ENCODE peak calls at places on chromosomes 6 and 20, in ten cellular contexts. H is Peyer's patch, K is astrocyte of the cerebellum, O is keratinocyte, P is right lobe of liver, L is IMR-90, Y is upper lobe of left lung, Z is PC-3, I is stomach, X is left ventricle myocardium inferior. V is an unnamed sample.

GRCh38 chr6:136424450-136424849 is 125.8 kb downstream of the MAP7 start:
- DNase-seq in H (no peak), O (no peak), L (no peak), X (no peak), P (no peak), I (no peak), K (no peak), Y (no peak), Z (no peak), V (no peak)

GRCh38 chr6:39753745-39754084 is 28.5 kb upstream of the KIF6 start:
- DNase-seq in I (no peak), K (no peak), H (no peak), Z (no peak), Y (no peak), X (no peak), O (no peak), P (no peak), L (no peak), V (no peak)

GRCh38 chr6:138406443-138406842 is 2.4 kb downstream of the HEBP2 start:
- DNase-seq in P (no peak), I (no peak), L (no peak), H (no peak), Y (no peak), X (no peak), K (no peak), O (no peak), Z (peak), V (no peak)

GRCh38 chr6:44122821-44123220 is 4.4 kb downstream of the MRPL14 start:
- DNase-seq in K (no peak), Z (no peak), O (no peak), I (no peak), H (no peak), Y (no peak), X (no peak), P (no peak), L (no peak), V (no peak)

GRCh38 chr6:26125015-26125690 is 37.9 kb downstream of the HFE start:
- DNase-seq in I (peak), Y (no peak), K (no peak), O (no peak), H (peak), X (no peak), Z (peak), P (no peak), L (no peak), V (no peak)

GRCh38 chr6:31079656-31080261 is 32.6 kb downstream of the C6orf15 start:
- DNase-seq in K (peak), X (peak), H (peak), Y (peak), P (peak), Z (peak), I (peak), O (no peak), L (peak), V (no peak)

GRCh38 chr6:3372184-3372846 is 84.5 kb downstream of the SLC22A23 start:
- DNase-seq in Y (no peak), I (no peak), K (no peak), O (no peak), P (no peak), H (no peak), L (no peak), X (no peak), Z (no peak), V (no peak)

GRCh38 chr6:17831135-17831534 is 124.4 kb upstream of the NUP153 start:
- DNase-seq in Z (peak), K (peak), L (peak), O (no peak), I (no peak), P (no peak), X (no peak), Y (no peak), H (no peak), V (no peak)

GRCh38 chr20:58389324-58389967 is 417 bp downstream of the VAPB start:
- DNase-seq in Z (peak), P (peak), L (peak), Y (peak), K (no peak), I (peak), O (no peak), X (peak), H (no peak), V (no peak)

GRCh38 chr6:43639984-43640800 is 4.6 kb downstream of the MAD2L1BP start:
- DNase-seq in I (no peak), O (no peak), H (no peak), L (no peak), X (no peak), Z (no peak), P (no peak), Y (no peak), K (no peak), V (no peak)

GRCh38 chr6:158653577-158654354 is 3.9 kb downstream of the SYTL3 start:
- DNase-seq in H (no peak), L (peak), X (no peak), Z (no peak), Y (peak), P (no peak), K (peak), I (peak), O (no peak), V (no peak)

GRCh38 chr6:12653396-12653910 is 63.1 kb upstream of the PHACTR1 start:
- DNase-seq in K (no peak), P (no peak), Y (no peak), Z (no peak), L (no peak), O (no peak), X (no peak), I (no peak), H (no peak), V (no peak)

GRCh38 chr6:38241200-38241599 is 398.5 kb downstream of the BTBD9 start:
- DNase-seq in H (no peak), Z (peak), P (no peak), L (peak), X (no peak), Y (no peak), O (no peak), K (no peak), I (no peak), V (no peak)

GRCh38 chr6:47106721-47107197 is 64.6 kb upstream of the ADGRF1 start:
- DNase-seq in Y (no peak), Z (peak), O (peak), K (no peak), H (no peak), L (no peak), I (no peak), P (no peak), X (no peak), V (peak)

GRCh38 chr6:143139239-143139784 is 78.6 kb downstream of the AIG1 start:
- DNase-seq in Z (no peak), K (no peak), P (no peak), O (no peak), X (no peak), L (no peak), I (no peak), H (no peak), Y (no peak), V (no peak)

GRCh38 chr6:36758516-36759176 is 61.0 kb downstream of the RAB44 start:
- DNase-seq in X (no peak), I (peak), K (no peak), H (no peak), Y (no peak), Z (no peak), O (no peak), P (no peak), L (no peak), V (no peak)

GRCh38 chr6:107075951-107076381 is 39.3 kb downstream of the BEND3 start:
- DNase-seq in Z (peak), Y (no peak), X (no peak), I (no peak), K (no peak), P (no peak), H (no peak), L (peak), O (no peak), V (peak)

GRCh38 chr6:52499026-52499425 is 77.8 kb downstream of the TRAM2 start:
- DNase-seq in I (no peak), P (no peak), X (no peak), H (no peak), Y (no peak), K (no peak), Z (no peak), O (no peak), L (peak), V (no peak)

GRCh38 chr6:1836690-1837089 is 227.0 kb downstream of the FOXC1 start:
- DNase-seq in H (no peak), K (no peak), X (no peak), I (no peak), O (no peak), Y (no peak), P (no peak), L (no peak), Z (no peak), V (no peak)

GRCh38 chr6:82681119-82681714 is 317.6 kb downstream of the TPBG start:
- DNase-seq in K (no peak), Z (peak), P (no peak), X (no peak), H (no peak), Y (no peak), I (no peak), O (no peak), L (no peak), V (peak)

GRCh38 chr6:29809249-29809648 is 18.4 kb upstream of the HLA-G start:
- DNase-seq in Z (peak), Y (no peak), X (no peak), K (no peak), O (peak), L (no peak), H (no peak), P (no peak), I (no peak), V (no peak)

GRCh38 chr6:47379328-47379727 is 69.6 kb upstream of the TNFRSF21 start:
- DNase-seq in P (no peak), K (no peak), Y (no peak), L (no peak), O (no peak), I (no peak), X (no peak), H (no peak), Z (no peak), V (no peak)

GRCh38 chr20:43974665-43975064 is 60.0 kb downstream of the TOX2 start:
- DNase-seq in L (no peak), X (no peak), I (no peak), K (no peak), H (no peak), Y (no peak), O (no peak), Z (no peak), P (no peak), V (no peak)

GRCh38 chr20:7879883-7880282 is 60.4 kb downstream of the HAO1 start:
- DNase-seq in L (peak), X (no peak), K (peak), Y (no peak), Z (peak), P (no peak), I (no peak), O (no peak), H (no peak), V (no peak)

GRCh38 chr6:24686408-24686807 is 19.5 kb downstream of the ACOT13 start:
- DNase-seq in I (no peak), H (no peak), X (no peak), L (no peak), K (no peak), O (no peak), Y (no peak), Z (no peak), P (no peak), V (no peak)

GRCh38 chr6:55473722-55474121 is 105.3 kb downstream of the HMGCLL1 start:
- DNase-seq in I (no peak), H (no peak), Y (no peak), L (no peak), X (no peak), P (no peak), K (no peak), Z (no peak), O (no peak), V (no peak)

GRCh38 chr6:55474386-55474785 is 104.6 kb downstream of the HMGCLL1 start:
- DNase-seq in L (peak), I (no peak), Z (peak), O (no peak), K (no peak), H (no peak), X (no peak), P (no peak), Y (no peak), V (no peak)

DNA sequence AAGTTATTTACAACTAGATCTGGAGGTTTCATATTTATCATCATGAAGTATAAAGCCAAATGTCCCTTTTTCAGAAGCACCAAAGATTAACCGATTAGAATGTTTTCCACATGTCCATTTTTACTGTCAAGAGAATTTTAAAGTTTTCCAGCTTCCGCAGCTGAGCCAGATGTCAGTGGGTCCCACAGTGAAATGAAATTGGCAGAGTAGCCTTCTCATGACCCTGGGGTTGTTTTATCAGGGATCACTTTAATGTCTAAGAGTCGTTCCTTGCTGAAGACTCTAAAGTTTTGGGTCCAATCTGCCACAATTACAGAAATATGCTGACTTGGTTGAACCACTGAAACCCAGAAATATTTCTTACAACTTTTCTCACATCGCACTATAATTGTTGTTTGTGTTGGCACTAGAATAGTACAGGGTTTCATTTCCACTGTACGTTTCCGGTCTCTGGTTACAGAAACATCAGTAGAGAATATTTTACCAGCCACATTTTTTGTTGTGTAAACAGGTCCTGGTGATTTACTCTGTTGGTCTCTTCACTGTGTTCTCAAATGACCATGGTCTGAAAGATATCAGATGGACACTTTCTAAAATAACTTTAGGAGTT is 109.1 kb downstream of the HMGCLL1 start:
- DNase-seq in O (no peak), K (no peak), P (no peak), L (no peak), X (no peak), Z (no peak), Y (no peak), H (no peak), I (no peak), V (no peak)
- TF ChIP-seq CTCF in O (no peak), K (no peak), P (no peak), L (no peak), X (no peak), Z (no peak), Y (no peak), H (no peak), I (no peak), V (no peak)

GRCh38 chr20:18739785-18740184 is 73.8 kb upstream of the SCP2D1 start:
- DNase-seq in H (no peak), Y (no peak), P (no peak), K (no peak), Z (no peak), L (peak), O (no peak), I (no peak), X (no peak), V (no peak)
- H3K4me3 ChIP-seq in H (no peak), Y (no peak), P (no peak), K (no peak), Z (no peak), L (no peak), O (no peak), I (no peak), X (no peak), V (no peak)

GRCh38 chr6:168415993-168416530 is 24.9 kb upstream of the SMOC2 start:
- DNase-seq in P (no peak), O (no peak), L (no peak), K (no peak), I (no peak), X (no peak), Y (no peak), Z (no peak), H (no peak), V (no peak)

GRCh38 chr6:168413856-168414255 is 27.1 kb upstream of the SMOC2 start:
- DNase-seq in Y (no peak), O (no peak), P (no peak), I (no peak), X (no peak), H (no peak), Z (no peak), K (no peak), L (no peak), V (no peak)

GRCh38 chr6:168416531-168416930 is 24.5 kb upstream of the SMOC2 start:
- DNase-seq in Y (no peak), I (no peak), O (no peak), P (no peak), H (no peak), X (no peak), L (no peak), Z (no peak), K (no peak), V (no peak)

GRCh38 chr6:168414696-168415095 is 26.3 kb upstream of the SMOC2 start:
- DNase-seq in Z (no peak), O (no peak), K (no peak), L (no peak), P (no peak), X (no peak), Y (no peak), I (no peak), H (no peak), V (no peak)

GRCh38 chr6:168415149-168415992 is 25.6 kb upstream of the SMOC2 start:
- DNase-seq in Z (no peak), H (no peak), L (no peak), P (no peak), X (peak), I (no peak), Y (no peak), O (no peak), K (no peak), V (no peak)
- TF ChIP-seq CTCF in Z (no peak), H (no peak), L (no peak), P (no peak), X (no peak), I (no peak), Y (no peak), O (no peak), K (no peak), V (no peak)

DNA sequence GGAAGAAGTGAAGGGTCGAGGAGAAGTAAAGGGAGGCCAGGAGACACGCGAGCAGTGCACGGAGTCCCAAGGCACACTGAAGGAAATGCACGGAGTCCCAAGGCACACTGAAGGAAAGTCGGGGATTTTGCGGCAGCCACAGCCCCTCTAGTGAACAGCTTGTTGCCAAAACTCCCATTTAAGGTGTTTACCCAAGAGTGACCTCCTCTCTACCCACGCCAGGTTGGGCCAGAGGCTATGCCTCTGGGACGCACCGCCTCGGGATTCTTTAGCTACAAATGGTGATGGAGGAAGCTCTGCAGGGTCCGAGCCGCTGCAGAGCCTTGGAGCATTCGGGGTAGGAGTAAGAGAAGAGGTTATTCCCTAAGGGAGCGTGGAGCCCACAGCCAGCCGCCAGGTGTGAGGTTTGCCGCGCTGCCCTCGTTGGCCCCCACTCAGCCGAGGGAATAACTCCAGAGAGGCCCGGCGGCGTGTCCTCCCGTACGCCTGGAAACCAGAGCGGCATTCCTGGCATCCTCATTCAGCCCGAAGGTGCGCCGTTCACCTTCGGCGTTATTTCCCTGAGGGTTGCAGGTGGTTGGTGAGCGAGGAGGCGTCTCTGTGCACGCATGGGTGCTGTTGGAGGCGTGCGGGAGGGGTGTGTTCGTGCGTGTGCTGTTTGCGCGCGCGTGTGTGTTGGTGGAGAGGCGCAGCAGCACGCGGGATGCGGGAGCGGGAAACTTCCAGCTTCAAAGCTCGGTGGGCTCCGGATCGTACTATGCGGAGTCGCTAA is 3.4 kb upstream of the MAFB start:
- DNase-seq in O (no peak), K (no peak), P (no peak), H (no peak), I (no peak), L (no peak), X (no peak), Z (no peak), Y (no peak), V (no peak)
- H3K4me3 ChIP-seq in O (no peak), K (no peak), P (no peak), H (no peak), I (no peak), L (no peak), X (peak), Z (no peak), Y (no peak), V (no peak)

GRCh38 chr20:16295534-16295933 is 277.7 kb downstream of the KIF16B start:
- DNase-seq in I (no peak), X (no peak), P (no peak), Z (no peak), K (no peak), H (no peak), L (no peak), O (no peak), Y (no peak), V (no peak)
- TF ChIP-seq CTCF in I (no peak), X (no peak), P (no peak), Z (no peak), K (no peak), H (no peak), L (no peak), O (no peak), Y (no peak), V (no peak)

GRCh38 chr20:32808438-32808837 is 11.3 kb upstream of the MAPRE1 start:
- DNase-seq in H (no peak), Z (no peak), L (no peak), X (no peak), I (no peak), K (no peak), P (no peak), O (no peak), Y (no peak), V (no peak)
- H3K4me3 ChIP-seq in H (no peak), Z (no peak), L (no peak), X (no peak), I (no peak), K (no peak), P (no peak), O (no peak), Y (no peak), V (no peak)

GRCh38 chr20:63652192-63652980 is 838 bp downstream of the STMN3 start:
- DNase-seq in P (no peak), Y (no peak), L (no peak), K (no peak), X (peak), I (no peak), H (no peak), O (no peak), Z (no peak), V (no peak)
- TF ChIP-seq CTCF in P (no peak), Y (no peak), L (no peak), K (no peak), X (no peak), I (no peak), H (no peak), O (no peak), Z (no peak), V (no peak)

DNA sequence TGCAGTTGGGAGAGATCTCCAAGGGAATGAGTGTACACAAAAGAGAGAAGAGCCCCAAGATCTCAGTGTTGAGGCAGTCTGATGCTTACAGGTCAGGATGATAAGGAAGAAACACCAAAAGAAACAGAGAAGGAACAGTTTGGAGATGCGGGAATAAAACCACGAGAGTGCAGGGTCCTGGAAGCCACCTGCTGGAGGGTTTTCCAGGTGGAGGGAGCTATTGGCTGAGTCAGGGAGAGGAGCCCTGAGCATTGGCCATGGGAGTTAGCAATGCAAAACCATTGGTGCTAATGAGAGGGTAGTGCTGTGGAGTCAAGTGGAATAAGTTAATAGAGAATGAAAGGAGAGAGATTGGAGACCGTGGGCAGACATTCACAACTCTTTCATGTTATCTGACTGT is 39.2 kb upstream of the RIN2 start:
- DNase-seq in I (no peak), H (no peak), Y (no peak), K (no peak), X (no peak), L (no peak), Z (no peak), P (no peak), O (no peak), V (no peak)
- H3K4me3 ChIP-seq in I (no peak), H (no peak), Y (no peak), K (no peak), X (no peak), L (no peak), Z (no peak), P (no peak), O (no peak), V (no peak)

V was measured in retinal pigment epithelial cell.